ENCODE peak calls at places on chromosomes 7 and 10, in nine cellular contexts. T is sigmoid colon, A is SK-N-SH, B is Panc1, E is prostate gland, Q is transverse colon, L is H1, W is upper lobe of left lung, K is GM12878. V is an unnamed sample.

GRCh38 chr7:14229047-14229446 is 239.6 kb upstream of the ETV1 start:
- DNase-seq in T (no peak), A (no peak), B (no peak), E (no peak), Q (no peak), L (no peak), W (no peak), K (no peak), V (no peak)

GRCh38 chr10:14358886-14359573 is 28.3 kb upstream of the FRMD4A start:
- DNase-seq in T (no peak), A (no peak), B (no peak), E (no peak), Q (no peak), L (no peak), W (no peak), K (no peak), V (no peak)

GRCh38 chr10:103663802-103664201 is 170.3 kb downstream of the NEURL1 start:
- DNase-seq in T (peak), A (no peak), B (no peak), E (peak), Q (no peak), L (no peak), W (peak), K (no peak), V (no peak)

GRCh38 chr7:27247452-27248426 is 5.1 kb downstream of the EVX1 start:
- DNase-seq in T (no peak), A (peak), B (no peak), E (no peak), Q (no peak), L (no peak), W (no peak), K (no peak), V (no peak)

GRCh38 chr7:135856356-135857144 is 107.9 kb upstream of the FAM180A start:
- DNase-seq in T (no peak), A (no peak), B (no peak), E (no peak), Q (no peak), L (no peak), W (no peak), K (no peak), V (no peak)

GRCh38 chr7:1055084-1055450 is 10.7 kb downstream of the GPR146 start:
- DNase-seq in T (peak), A (peak), B (no peak), E (peak), Q (peak), L (no peak), W (peak), K (no peak), V (no peak)

GRCh38 chr10:132223611-132224342 is 37.0 kb downstream of the DPYSL4 start:
- DNase-seq in T (no peak), A (no peak), B (no peak), E (no peak), Q (no peak), L (no peak), W (no peak), K (no peak), V (no peak)

GRCh38 chr10:62016477-62017140 is 115.1 kb downstream of the ARID5B start:
- DNase-seq in T (no peak), A (no peak), B (no peak), E (no peak), Q (no peak), L (no peak), W (no peak), K (no peak), V (no peak)

GRCh38 chr10:35780970-35781642 is 139.0 kb upstream of the FZD8 start:
- DNase-seq in T (no peak), A (no peak), B (no peak), E (no peak), Q (no peak), L (no peak), W (no peak), K (no peak), V (no peak)

GRCh38 chr7:55019329-55019690 is 493 bp downstream of the EGFR start:
- DNase-seq in T (peak), A (no peak), B (no peak), E (peak), Q (peak), L (no peak), W (peak), K (no peak), V (peak)

GRCh38 chr7:44063894-44064651 is 1.3 kb downstream of the PGAM2 start:
- DNase-seq in T (peak), A (peak), B (no peak), E (no peak), Q (peak), L (peak), W (peak), K (no peak), V (no peak)
- TF ChIP-seq POLR2AphosphoS5 in T (no peak), A (peak), B (peak), E (no peak), Q (no peak), L (no peak), W (no peak), K (no peak), V (no peak)

GRCh38 chr10:77308084-77308732 is 329.4 kb downstream of the KCNMA1 start:
- DNase-seq in T (no peak), A (no peak), B (no peak), E (no peak), Q (no peak), L (no peak), W (no peak), K (no peak), V (no peak)
- TF ChIP-seq POLR2AphosphoS5 in T (peak), A (no peak), B (no peak), E (no peak), Q (no peak), L (no peak), W (no peak), K (no peak), V (no peak)

GRCh38 chr7:151251926-151252835 is 3.7 kb upstream of the SMARCD3 start:
- DNase-seq in T (peak), A (peak), B (no peak), E (no peak), Q (peak), L (peak), W (no peak), K (no peak), V (no peak)
- TF ChIP-seq POLR2AphosphoS5 in T (peak), A (peak), B (no peak), E (peak), Q (no peak), L (no peak), W (no peak), K (no peak), V (no peak)

DNA sequence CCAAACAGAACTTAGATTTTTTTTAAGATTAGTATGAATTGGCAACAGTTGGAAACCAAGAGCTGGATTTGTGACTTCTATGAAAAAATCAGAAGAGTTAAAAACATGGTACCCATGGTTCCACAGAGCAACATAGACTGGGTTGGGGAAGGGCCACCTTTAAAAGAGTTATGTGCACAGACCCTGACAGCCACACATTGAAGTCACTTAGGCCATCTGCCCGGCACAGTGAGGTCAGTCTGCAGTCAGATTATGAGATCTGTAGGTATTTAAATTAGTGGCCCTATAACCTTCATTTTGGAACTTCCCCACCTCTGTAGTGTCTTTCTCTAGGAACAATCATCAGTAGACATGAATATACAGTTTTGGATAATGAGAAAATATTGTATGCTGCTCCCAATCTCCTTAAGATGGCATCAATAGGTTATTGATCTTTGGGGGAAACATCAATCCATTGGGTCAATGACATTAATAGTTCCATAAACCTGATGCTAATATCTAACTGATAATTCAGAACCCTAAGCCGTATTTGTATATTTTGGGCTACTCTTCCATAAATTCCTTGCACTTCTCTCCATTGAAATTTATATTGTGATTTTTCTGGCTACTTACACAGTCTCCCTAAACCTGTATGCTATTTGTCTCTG is 7.0 kb downstream of the ANKRD1 start:
- DNase-seq in T (no peak), A (no peak), B (no peak), E (no peak), Q (no peak), L (no peak), W (no peak), K (no peak), V (no peak)
- TF ChIP-seq POLR2AphosphoS5 in T (no peak), A (no peak), B (no peak), E (no peak), Q (no peak), L (no peak), W (no peak), K (no peak), V (no peak)

GRCh38 chr7:47557317-47557985 is 24.5 kb downstream of the TNS3 start:
- DNase-seq in T (no peak), A (no peak), B (no peak), E (no peak), Q (no peak), L (no peak), W (no peak), K (no peak), V (no peak)
- TF ChIP-seq POLR2AphosphoS5 in T (peak), A (no peak), B (no peak), E (peak), Q (no peak), L (no peak), W (peak), K (no peak), V (no peak)

DNA sequence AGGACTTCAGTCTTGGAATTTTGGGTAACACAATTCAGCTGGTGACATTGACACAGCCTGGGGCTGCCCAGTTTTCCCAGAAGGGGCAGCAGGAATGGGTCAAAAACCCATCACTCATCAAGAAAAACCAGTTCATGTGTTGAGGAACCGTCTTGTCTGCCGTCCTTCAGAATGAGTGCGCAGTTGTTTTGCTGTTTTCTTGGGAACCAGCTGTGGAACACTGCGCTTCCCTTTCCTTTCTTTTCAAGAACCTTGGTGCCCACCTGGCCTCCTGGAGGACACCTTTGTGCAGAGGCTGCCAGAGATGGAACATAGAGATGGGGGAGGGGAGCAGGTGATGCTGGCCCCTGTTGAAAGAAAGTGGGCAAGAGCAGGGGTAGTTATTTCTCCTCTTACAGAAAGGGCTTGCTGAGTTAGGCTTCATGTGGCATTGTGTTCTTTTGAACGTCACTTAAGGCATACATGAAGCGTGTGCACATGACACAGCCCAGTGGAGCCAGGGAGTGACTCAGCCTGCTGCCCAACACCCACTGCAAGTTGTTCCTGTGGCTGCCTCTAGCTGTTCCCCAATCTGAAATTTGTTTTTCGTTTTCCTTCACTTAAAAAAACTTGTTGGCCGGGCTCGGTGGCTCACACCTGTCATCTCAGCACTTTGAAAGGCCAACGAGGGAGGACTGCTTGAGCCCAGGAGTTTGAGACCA is 87.4 kb upstream of the TNS3 start:
- DNase-seq in T (peak), A (no peak), B (no peak), E (no peak), Q (peak), L (no peak), W (peak), K (peak), V (peak)
- TF ChIP-seq POLR2AphosphoS5 in T (peak), A (no peak), B (no peak), E (no peak), Q (peak), L (no peak), W (peak), K (no peak), V (no peak)

GRCh38 chr7:28668085-28668484 is 255.8 kb downstream of the CREB5 start:
- DNase-seq in T (no peak), A (no peak), B (no peak), E (no peak), Q (no peak), L (no peak), W (no peak), K (no peak), V (no peak)
- TF ChIP-seq POLR2AphosphoS5 in T (no peak), A (no peak), B (no peak), E (no peak), Q (no peak), L (no peak), W (no peak), K (no peak), V (no peak)

DNA sequence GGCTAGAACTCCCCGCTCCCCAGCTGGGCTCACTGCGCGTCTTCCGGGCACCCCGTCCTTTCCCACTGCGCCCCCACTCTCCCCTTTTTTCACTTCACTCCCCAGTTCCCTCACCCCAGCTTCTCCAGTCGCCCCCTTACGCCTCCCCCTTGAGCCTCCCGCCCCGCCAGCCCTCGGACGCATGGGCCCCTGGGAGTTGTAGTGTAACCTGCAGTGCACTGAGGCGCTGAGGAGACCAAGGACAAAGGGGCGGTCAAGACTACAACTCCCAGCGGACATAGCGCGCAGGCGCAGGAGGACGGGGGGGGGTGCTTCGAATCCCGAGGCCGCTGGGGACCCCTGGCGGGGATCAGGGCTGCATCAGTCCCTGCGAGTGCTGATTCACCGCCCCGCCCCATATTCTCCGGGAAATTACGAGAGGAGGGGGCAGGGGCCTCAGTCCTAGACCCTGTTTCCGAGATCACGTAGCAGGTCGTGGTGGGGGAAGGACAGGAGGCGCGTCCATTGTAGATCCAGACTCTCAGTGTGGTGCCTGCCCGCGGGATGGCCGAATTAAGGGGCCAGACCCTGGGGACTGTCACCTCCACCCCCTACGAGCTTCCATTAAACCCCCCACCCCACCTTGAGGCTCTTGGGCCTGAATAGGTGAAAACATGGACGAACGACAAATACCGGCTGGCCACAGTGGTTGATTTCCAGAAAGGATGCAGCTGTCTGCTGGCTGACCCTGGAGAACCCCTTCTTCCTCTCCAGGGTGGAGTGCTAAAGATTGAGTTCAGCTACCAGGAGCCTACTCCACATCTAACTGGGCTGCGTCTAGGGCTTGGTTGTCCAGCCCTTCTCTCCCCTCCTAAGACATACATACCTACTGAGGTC is 558 bp upstream of the YWHAG start:
- DNase-seq in T (peak), A (peak), B (peak), E (peak), Q (peak), L (peak), W (peak), K (peak), V (peak)
- TF ChIP-seq POLR2AphosphoS5 in T (peak), A (peak), B (peak), E (peak), Q (peak), L (peak), W (peak), K (no peak), V (no peak)

GRCh38 chr7:10216462-10216861 is 757.2 kb upstream of the PHF14 start:
- DNase-seq in T (no peak), A (no peak), B (no peak), E (no peak), Q (no peak), L (no peak), W (no peak), K (no peak), V (no peak)
- TF ChIP-seq POLR2AphosphoS5 in T (no peak), A (no peak), B (no peak), E (no peak), Q (no peak), L (no peak), W (no peak), K (no peak), V (no peak)

GRCh38 chr10:71136036-71136690 is 76.2 kb upstream of the UNC5B start:
- DNase-seq in T (no peak), A (no peak), B (no peak), E (no peak), Q (no peak), L (no peak), W (no peak), K (no peak), V (no peak)

GRCh38 chr10:71135276-71135675 is 77.1 kb upstream of the UNC5B start:
- DNase-seq in T (no peak), A (no peak), B (no peak), E (no peak), Q (no peak), L (no peak), W (no peak), K (no peak), V (no peak)

GRCh38 chr10:71132321-71132810 is 80.0 kb upstream of the UNC5B start:
- DNase-seq in T (no peak), A (peak), B (no peak), E (no peak), Q (no peak), L (no peak), W (no peak), K (no peak), V (no peak)

GRCh38 chr10:71133710-71134686 is 78.4 kb upstream of the UNC5B start:
- DNase-seq in T (no peak), A (no peak), B (no peak), E (no peak), Q (no peak), L (no peak), W (no peak), K (no peak), V (no peak)

DNA sequence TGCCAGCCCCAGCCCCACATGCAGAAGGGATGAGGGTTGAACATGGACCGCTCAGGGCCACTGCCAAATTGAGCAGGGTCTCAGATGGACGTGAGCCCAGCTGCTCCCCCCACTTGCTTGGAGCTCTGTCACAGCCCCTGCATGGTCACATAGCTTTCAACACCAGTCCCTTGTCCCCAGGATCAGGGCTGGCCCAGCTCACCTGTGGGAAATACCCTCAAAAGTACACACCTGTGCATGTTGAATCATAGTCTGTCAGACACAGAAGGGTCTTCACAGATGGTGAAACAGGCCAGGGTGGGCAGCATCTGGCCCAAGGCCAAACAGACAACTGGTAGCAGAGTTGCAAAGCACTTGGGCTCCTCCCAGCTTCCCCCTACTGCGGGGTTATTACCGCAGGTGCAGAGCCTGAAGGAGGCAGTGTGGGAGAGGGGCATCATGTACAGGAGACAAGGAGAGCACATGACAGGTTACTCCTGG is 77.6 kb upstream of the UNC5B start:
- DNase-seq in T (no peak), A (no peak), B (no peak), E (no peak), Q (no peak), L (no peak), W (no peak), K (no peak), V (no peak)
- TF ChIP-seq POLR2AphosphoS5 in T (no peak), A (no peak), B (no peak), E (no peak), Q (no peak), L (no peak), W (no peak), K (no peak), V (no peak)

V was measured in GM12891.